ENCODE peak calls at places on chromosomes 2 and 18, in nine cellular contexts. One of them, this sample, is unnamed.
A peak's percentile ranks its signal among the peaks of the same experiment; 100 is the strongest.

GRCh38 chr2:120497261-120497977 is 151.5 kb downstream of the INHBB start:
- DNase-seq in left lung: no peak
- DNase-seq in Peyer's patch: peak; percentile 35
- DNase-seq in K562: no peak
- DNase-seq in tibial artery: no peak
- DNase-seq in heart right ventricle: no peak
- DNase-seq in left ventricle myocardium inferior: no peak
- DNase-seq in CD4-positive, alpha-beta T cell: no peak
- DNase-seq in HCT116: no peak
- DNase-seq in this sample: no peak

GRCh38 chr2:57798346-57798745 is 248.3 kb upstream of the VRK2 start:
- DNase-seq in left ventricle myocardium inferior: no peak
- DNase-seq in Peyer's patch: no peak
- DNase-seq in K562: no peak
- DNase-seq in HCT116: no peak
- DNase-seq in left lung: no peak
- DNase-seq in heart right ventricle: no peak
- DNase-seq in tibial artery: no peak
- DNase-seq in CD4-positive, alpha-beta T cell: no peak
- DNase-seq in this sample: no peak

GRCh38 chr2:167550448-167550847 is 662.2 kb downstream of the XIRP2 start:
- DNase-seq in left lung: no peak
- DNase-seq in K562: peak; percentile 11
- DNase-seq in left ventricle myocardium inferior: no peak
- DNase-seq in CD4-positive, alpha-beta T cell: no peak
- DNase-seq in HCT116: peak; percentile 2
- DNase-seq in tibial artery: no peak
- DNase-seq in heart right ventricle: no peak
- DNase-seq in Peyer's patch: no peak
- DNase-seq in this sample: no peak

GRCh38 chr2:215982465-215982875 is 30.9 kb downstream of the MREG start:
- DNase-seq in tibial artery: no peak
- DNase-seq in heart right ventricle: no peak
- DNase-seq in left ventricle myocardium inferior: no peak
- DNase-seq in HCT116: peak; percentile 62
- DNase-seq in Peyer's patch: no peak
- DNase-seq in CD4-positive, alpha-beta T cell: no peak
- DNase-seq in K562: no peak
- DNase-seq in left lung: peak; percentile 49
- DNase-seq in this sample: no peak

GRCh38 chr2:172928754-172929153 is 146.9 kb upstream of the MAP3K20 start:
- DNase-seq in Peyer's patch: no peak
- DNase-seq in HCT116: no peak
- DNase-seq in tibial artery: no peak
- DNase-seq in left lung: no peak
- DNase-seq in CD4-positive, alpha-beta T cell: no peak
- DNase-seq in K562: no peak
- DNase-seq in heart right ventricle: no peak
- DNase-seq in left ventricle myocardium inferior: no peak
- DNase-seq in this sample: no peak

GRCh38 chr2:174846941-174847938 is 83.0 kb upstream of the CHRNA1 start:
- DNase-seq in K562: peak; percentile 14
- DNase-seq in tibial artery: no peak
- DNase-seq in Peyer's patch: no peak
- DNase-seq in CD4-positive, alpha-beta T cell: no peak
- DNase-seq in heart right ventricle: peak; percentile 30
- DNase-seq in left ventricle myocardium inferior: no peak
- DNase-seq in left lung: no peak
- DNase-seq in HCT116: no peak
- DNase-seq in this sample: no peak

GRCh38 chr18:46294325-46294724 is 190.1 kb downstream of the HAUS1 start:
- DNase-seq in HCT116: no peak
- DNase-seq in tibial artery: no peak
- DNase-seq in left lung: no peak
- DNase-seq in K562: no peak
- DNase-seq in CD4-positive, alpha-beta T cell: no peak
- DNase-seq in heart right ventricle: no peak
- DNase-seq in left ventricle myocardium inferior: no peak
- DNase-seq in Peyer's patch: no peak
- DNase-seq in this sample: no peak

GRCh38 chr18:26504831-26505230 is 43.5 kb downstream of the KCTD1 start:
- DNase-seq in HCT116: no peak
- DNase-seq in Peyer's patch: no peak
- DNase-seq in K562: no peak
- DNase-seq in left lung: no peak
- DNase-seq in heart right ventricle: no peak
- DNase-seq in left ventricle myocardium inferior: no peak
- DNase-seq in CD4-positive, alpha-beta T cell: no peak
- DNase-seq in tibial artery: no peak
- DNase-seq in this sample: no peak

GRCh38 chr2:118774458-118775133 is 72.9 kb downstream of the EN1 start:
- DNase-seq in K562: peak; percentile 83
- DNase-seq in heart right ventricle: peak; percentile 8
- DNase-seq in HCT116: no peak
- DNase-seq in CD4-positive, alpha-beta T cell: no peak
- DNase-seq in left ventricle myocardium inferior: peak; percentile 40
- DNase-seq in tibial artery: no peak
- DNase-seq in Peyer's patch: peak; percentile 56
- DNase-seq in left lung: peak; percentile 39
- DNase-seq in this sample: no peak

GRCh38 chr2:237649541-237650454 is 22.4 kb downstream of the LRRFIP1 start:
- DNase-seq in heart right ventricle: no peak
- DNase-seq in K562: no peak
- DNase-seq in HCT116: no peak
- DNase-seq in Peyer's patch: no peak
- DNase-seq in left lung: no peak
- DNase-seq in CD4-positive, alpha-beta T cell: no peak
- DNase-seq in tibial artery: no peak
- DNase-seq in left ventricle myocardium inferior: no peak
- DNase-seq in this sample: no peak

GRCh38 chr2:237652854-237653253 is 25.5 kb downstream of the LRRFIP1 start:
- DNase-seq in HCT116: no peak
- DNase-seq in left lung: no peak
- DNase-seq in Peyer's patch: no peak
- DNase-seq in CD4-positive, alpha-beta T cell: no peak
- DNase-seq in tibial artery: no peak
- DNase-seq in left ventricle myocardium inferior: no peak
- DNase-seq in K562: no peak
- DNase-seq in heart right ventricle: no peak
- DNase-seq in this sample: no peak

GRCh38 chr2:237652181-237652580 is 24.8 kb downstream of the LRRFIP1 start:
- DNase-seq in left lung: no peak
- DNase-seq in Peyer's patch: no peak
- DNase-seq in CD4-positive, alpha-beta T cell: no peak
- DNase-seq in left ventricle myocardium inferior: peak; percentile 67
- DNase-seq in K562: no peak
- DNase-seq in heart right ventricle: peak; percentile 80
- DNase-seq in tibial artery: no peak
- DNase-seq in HCT116: no peak
- DNase-seq in this sample: no peak

GRCh38 chr2:237650455-237650850 is 23.1 kb downstream of the LRRFIP1 start:
- DNase-seq in HCT116: no peak
- DNase-seq in heart right ventricle: no peak
- DNase-seq in Peyer's patch: no peak
- DNase-seq in CD4-positive, alpha-beta T cell: no peak
- DNase-seq in left ventricle myocardium inferior: no peak
- DNase-seq in K562: no peak
- DNase-seq in tibial artery: no peak
- DNase-seq in left lung: peak; percentile 72
- DNase-seq in this sample: no peak

DNA sequence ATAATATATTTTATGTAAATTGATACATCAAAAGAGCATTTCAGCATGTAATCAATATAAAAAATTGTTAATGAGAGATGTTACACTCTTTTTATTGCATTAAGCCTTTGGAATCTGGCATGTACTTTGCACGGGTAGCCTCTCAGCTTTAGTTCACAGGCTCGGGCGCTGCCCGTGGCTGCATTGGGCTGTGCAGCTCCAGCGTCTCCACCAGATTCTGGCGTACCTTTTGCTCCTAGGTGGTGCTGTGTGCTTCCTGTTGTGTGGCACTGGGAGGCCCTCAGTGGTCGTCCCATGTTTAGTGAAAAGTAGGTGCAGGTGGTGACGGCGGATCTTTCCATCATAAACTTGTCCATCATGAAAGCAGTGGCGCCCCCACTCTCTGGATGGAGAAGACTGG is 24.4 kb downstream of the LRRFIP1 start:
- DNase-seq in tibial artery: no peak
- DNase-seq in CD4-positive, alpha-beta T cell: no peak
- DNase-seq in heart right ventricle: no peak
- DNase-seq in HCT116: no peak
- DNase-seq in Peyer's patch: no peak
- DNase-seq in left lung: no peak
- DNase-seq in K562: no peak
- DNase-seq in left ventricle myocardium inferior: no peak
- DNase-seq in this sample: no peak
- H3K9me3 ChIP-seq in tibial artery: no peaks in the 10 kb centered on the region
- H3K9me3 ChIP-seq in CD4-positive, alpha-beta T cell: no peaks in the 10 kb centered on the region
- H3K9me3 ChIP-seq in heart right ventricle: no peaks in the 10 kb centered on the region
- H3K9me3 ChIP-seq in HCT116: no peaks in the 10 kb centered on the region
- H3K9me3 ChIP-seq in Peyer's patch: no peaks in the 10 kb centered on the region
- H3K9me3 ChIP-seq in left lung: peaks cover 3% of the 10 kb centered on the region
- H3K9me3 ChIP-seq in K562: no peaks in the 10 kb centered on the region
- H3K9me3 ChIP-seq in left ventricle myocardium inferior: peaks cover 8% of the 10 kb centered on the region
- H3K9me3 ChIP-seq in this sample: no peaks in the 10 kb centered on the region

GRCh38 chr18:78862395-78862794 is 117.2 kb upstream of the SALL3 start:
- DNase-seq in tibial artery: no peak
- DNase-seq in heart right ventricle: no peak
- DNase-seq in HCT116: no peak
- DNase-seq in Peyer's patch: no peak
- DNase-seq in left lung: no peak
- DNase-seq in CD4-positive, alpha-beta T cell: no peak
- DNase-seq in K562: no peak
- DNase-seq in left ventricle myocardium inferior: no peak
- DNase-seq in this sample: no peak

GRCh38 chr18:78861706-78862105 is 117.9 kb upstream of the SALL3 start:
- DNase-seq in heart right ventricle: no peak
- DNase-seq in HCT116: no peak
- DNase-seq in Peyer's patch: no peak
- DNase-seq in left ventricle myocardium inferior: no peak
- DNase-seq in tibial artery: no peak
- DNase-seq in CD4-positive, alpha-beta T cell: no peak
- DNase-seq in left lung: no peak
- DNase-seq in K562: no peak
- DNase-seq in this sample: no peak

GRCh38 chr18:78861116-78861515 is 118.5 kb upstream of the SALL3 start:
- DNase-seq in tibial artery: no peak
- DNase-seq in left ventricle myocardium inferior: no peak
- DNase-seq in K562: no peak
- DNase-seq in CD4-positive, alpha-beta T cell: no peak
- DNase-seq in HCT116: no peak
- DNase-seq in left lung: no peak
- DNase-seq in heart right ventricle: peak; percentile 36
- DNase-seq in Peyer's patch: no peak
- DNase-seq in this sample: no peak

GRCh38 chr18:78859686-78860085 is 119.9 kb upstream of the SALL3 start:
- DNase-seq in heart right ventricle: no peak
- DNase-seq in K562: no peak
- DNase-seq in tibial artery: no peak
- DNase-seq in CD4-positive, alpha-beta T cell: no peak
- DNase-seq in HCT116: no peak
- DNase-seq in left lung: no peak
- DNase-seq in left ventricle myocardium inferior: no peak
- DNase-seq in Peyer's patch: no peak
- DNase-seq in this sample: no peak

DNA sequence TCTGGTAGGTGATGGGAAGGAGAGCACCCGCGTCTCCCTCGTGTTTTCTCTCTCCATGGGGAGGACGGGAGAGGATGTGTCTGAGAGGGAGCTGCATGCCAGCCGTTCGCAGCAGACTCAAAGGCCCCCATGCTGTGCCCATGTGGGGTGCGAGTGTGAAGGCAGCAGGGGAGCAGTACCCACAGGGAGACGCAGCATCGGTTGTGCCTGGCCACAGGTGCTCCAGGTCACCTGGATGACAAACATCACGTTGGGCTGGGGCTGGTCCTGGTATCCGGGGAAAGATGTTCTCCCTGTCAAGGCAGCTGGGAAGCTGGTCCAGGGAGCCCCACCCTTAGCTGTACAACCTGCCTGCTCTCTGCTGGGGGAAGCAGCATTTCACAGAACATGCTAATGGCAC is 119.5 kb upstream of the SALL3 start:
- DNase-seq in CD4-positive, alpha-beta T cell: no peak
- DNase-seq in heart right ventricle: no peak
- DNase-seq in left ventricle myocardium inferior: no peak
- DNase-seq in K562: no peak
- DNase-seq in left lung: no peak
- DNase-seq in HCT116: no peak
- DNase-seq in Peyer's patch: no peak
- DNase-seq in tibial artery: no peak
- DNase-seq in this sample: no peak
- H3K9me3 ChIP-seq in CD4-positive, alpha-beta T cell: no peaks in the 10 kb centered on the region
- H3K9me3 ChIP-seq in heart right ventricle: no peaks in the 10 kb centered on the region
- H3K9me3 ChIP-seq in left ventricle myocardium inferior: no peaks in the 10 kb centered on the region
- H3K9me3 ChIP-seq in K562: no peaks in the 10 kb centered on the region
- H3K9me3 ChIP-seq in left lung: no peaks in the 10 kb centered on the region
- H3K9me3 ChIP-seq in HCT116: no peaks in the 10 kb centered on the region
- H3K9me3 ChIP-seq in Peyer's patch: no peaks in the 10 kb centered on the region
- H3K9me3 ChIP-seq in tibial artery: no peaks in the 10 kb centered on the region
- H3K9me3 ChIP-seq in this sample: no peaks in the 10 kb centered on the region

GRCh38 chr18:4060427-4061281 is 394.5 kb downstream of the DLGAP1 start:
- DNase-seq in tibial artery: no peak
- DNase-seq in CD4-positive, alpha-beta T cell: no peak
- DNase-seq in left lung: no peak
- DNase-seq in left ventricle myocardium inferior: no peak
- DNase-seq in Peyer's patch: no peak
- DNase-seq in heart right ventricle: no peak
- DNase-seq in HCT116: no peak
- DNase-seq in K562: no peak
- DNase-seq in this sample: no peak

GRCh38 chr18:4063545-4063944 is 391.6 kb downstream of the DLGAP1 start:
- DNase-seq in HCT116: no peak
- DNase-seq in left ventricle myocardium inferior: no peak
- DNase-seq in tibial artery: no peak
- DNase-seq in K562: no peak
- DNase-seq in left lung: no peak
- DNase-seq in Peyer's patch: no peak
- DNase-seq in heart right ventricle: no peak
- DNase-seq in CD4-positive, alpha-beta T cell: no peak
- DNase-seq in this sample: no peak

DNA sequence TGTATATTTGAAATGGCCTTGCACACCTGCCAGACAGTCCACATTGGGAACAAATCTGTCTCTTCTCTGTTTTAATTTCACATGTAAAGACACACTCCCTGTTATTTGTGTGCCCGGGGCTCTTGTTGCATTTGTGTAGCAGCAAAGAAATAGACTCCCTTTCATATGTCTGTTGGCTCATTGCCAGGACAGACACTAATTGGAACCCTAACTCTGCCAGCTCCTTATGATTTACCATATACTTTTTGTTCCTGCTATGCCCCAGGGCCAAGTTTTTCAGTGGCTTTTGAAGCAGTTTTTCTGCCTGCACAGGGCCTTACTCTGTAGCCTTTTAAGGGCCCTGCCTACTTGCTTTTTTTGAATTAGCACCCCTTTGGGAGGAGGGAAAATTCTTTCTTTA is 396.9 kb downstream of the DLGAP1 start:
- DNase-seq in left lung: no peak
- DNase-seq in CD4-positive, alpha-beta T cell: no peak
- DNase-seq in left ventricle myocardium inferior: no peak
- DNase-seq in heart right ventricle: no peak
- DNase-seq in tibial artery: no peak
- DNase-seq in HCT116: no peak
- DNase-seq in Peyer's patch: no peak
- DNase-seq in K562: no peak
- DNase-seq in this sample: no peak
- H3K9me3 ChIP-seq in left lung: peaks cover 39% of the 10 kb centered on the region
- H3K9me3 ChIP-seq in CD4-positive, alpha-beta T cell: no peaks in the 10 kb centered on the region
- H3K9me3 ChIP-seq in left ventricle myocardium inferior: peaks cover 33% of the 10 kb centered on the region
- H3K9me3 ChIP-seq in heart right ventricle: no peaks in the 10 kb centered on the region
- H3K9me3 ChIP-seq in tibial artery: no peaks in the 10 kb centered on the region
- H3K9me3 ChIP-seq in HCT116: peaks cover 13% of the 10 kb centered on the region
- H3K9me3 ChIP-seq in Peyer's patch: no peaks in the 10 kb centered on the region
- H3K9me3 ChIP-seq in K562: no peaks in the 10 kb centered on the region
- H3K9me3 ChIP-seq in this sample: no peaks in the 10 kb centered on the region

GRCh38 chr2:2751715-2752315 is 420.7 kb upstream of the MYT1L start:
- DNase-seq in HCT116: no peak
- DNase-seq in CD4-positive, alpha-beta T cell: no peak
- DNase-seq in left lung: peak; percentile 10
- DNase-seq in K562: no peak
- DNase-seq in Peyer's patch: peak; percentile 26
- DNase-seq in left ventricle myocardium inferior: no peak
- DNase-seq in heart right ventricle: no peak
- DNase-seq in tibial artery: peak; percentile 38
- DNase-seq in this sample: no peak
- H3K9me3 ChIP-seq in HCT116: no peaks in the 10 kb centered on the region
- H3K9me3 ChIP-seq in CD4-positive, alpha-beta T cell: peaks cover 12% of the 10 kb centered on the region
- H3K9me3 ChIP-seq in left lung: peaks cover 10% of the 10 kb centered on the region
- H3K9me3 ChIP-seq in K562: no peaks in the 10 kb centered on the region
- H3K9me3 ChIP-seq in Peyer's patch: no peaks in the 10 kb centered on the region
- H3K9me3 ChIP-seq in left ventricle myocardium inferior: peaks cover 9% of the 10 kb centered on the region
- H3K9me3 ChIP-seq in heart right ventricle: no peaks in the 10 kb centered on the region
- H3K9me3 ChIP-seq in tibial artery: no peaks in the 10 kb centered on the region
- H3K9me3 ChIP-seq in this sample: no peaks in the 10 kb centered on the region

This sample was measured in CD8-positive, alpha-beta memory T cell.